ENCODE peak calls at places on chromosomes 12 and 14, in four cellular contexts. K, V, E and A are unnamed samples.

GRCh38 chr14:24241829-24242443 is 487 bp downstream of the TINF2 start:
- DNase-seq in V (peak), K (peak), E (no peak), A (peak)

GRCh38 chr12:79407671-79408622 is 282.8 kb downstream of the PAWR start:
- DNase-seq in K (no peak), E (peak), V (peak), A (peak)

GRCh38 chr12:13193403-13194100 is 3.0 kb upstream of the EMP1 start:
- DNase-seq in E (no peak), K (no peak), V (no peak), A (no peak)

GRCh38 chr12:77594386-77594785 is 236.3 kb upstream of the NAV3 start:
- DNase-seq in E (no peak), K (no peak), V (no peak), A (no peak)

GRCh38 chr14:55533960-55534359 is 46.0 kb upstream of the KTN1 start:
- DNase-seq in V (no peak), E (no peak), K (no peak), A (no peak)

GRCh38 chr14:39912192-39913100 is 480.2 kb upstream of the FBXO33 start:
- DNase-seq in V (no peak), K (no peak), E (peak), A (no peak)

GRCh38 chr12:54432815-54433164 is 13.7 kb upstream of the ITGA5 start:
- DNase-seq in E (no peak), K (no peak), V (no peak), A (no peak)

GRCh38 chr14:35808076-35808657 is 928 bp downstream of the RALGAPA1 start:
- DNase-seq in K (peak), E (no peak), V (no peak), A (peak)

GRCh38 chr12:67410667-67411067 is 141.5 kb downstream of the CAND1 start:
- DNase-seq in E (no peak), K (no peak), V (no peak), A (no peak)

GRCh38 chr12:124910561-124911478 is 3.6 kb downstream of the UBC start:
- DNase-seq in K (no peak), V (no peak), E (no peak), A (no peak)

GRCh38 chr14:26984318-26985177 is 386.7 kb upstream of the NOVA1 start:
- DNase-seq in E (no peak), K (peak), V (peak), A (peak)

GRCh38 chr14:31699809-31700208 is 138.6 kb downstream of the NUBPL start:
- DNase-seq in V (no peak), E (no peak), K (no peak), A (no peak)

GRCh38 chr14:104678901-104679705 is 10.3 kb upstream of the INF2 start:
- DNase-seq in E (no peak), V (no peak), K (no peak), A (no peak)

GRCh38 chr14:39432619-39433451 is 602 bp upstream of the FBXO33 start:
- DNase-seq in E (peak), K (peak), V (peak), A (peak)

GRCh38 chr14:54349713-54350112 is 47.1 kb upstream of the CDKN3 start:
- DNase-seq in E (no peak), V (no peak), K (no peak), A (no peak)

GRCh38 chr14:54346257-54346656 is 50.5 kb upstream of the CDKN3 start:
- DNase-seq in K (no peak), V (no peak), E (no peak), A (no peak)

GRCh38 chr14:54348923-54349615 is 47.7 kb upstream of the CDKN3 start:
- DNase-seq in V (no peak), E (no peak), K (no peak), A (no peak)

GRCh38 chr14:54347044-54347443 is 49.8 kb upstream of the CDKN3 start:
- DNase-seq in E (no peak), V (no peak), K (no peak), A (no peak)

GRCh38 chr14:54348001-54348611 is 48.7 kb upstream of the CDKN3 start:
- DNase-seq in K (peak), V (peak), E (no peak), A (no peak)
- TF ChIP-seq SP1 in K (no peak), V (no peak), E (no peak), A (no peak)

GRCh38 chr14:103136388-103137271 is 13.4 kb downstream of the TNFAIP2 start:
- DNase-seq in E (no peak), V (no peak), K (peak), A (peak)
- TF ChIP-seq CREM in E (no peak), V (no peak), K (no peak), A (no peak)

GRCh38 chr12:130639759-130640158 is 76.3 kb downstream of the RIMBP2 start:
- DNase-seq in K (no peak), E (no peak), V (no peak), A (no peak)
- TF ChIP-seq SP1 in K (no peak), E (no peak), V (no peak), A (no peak)

GRCh38 chr12:26719852-26720251 is 113.1 kb downstream of the ITPR2 start:
- DNase-seq in V (no peak), E (no peak), K (no peak), A (no peak)

GRCh38 chr12:26724309-26724702 is 108.7 kb downstream of the ITPR2 start:
- DNase-seq in V (no peak), E (no peak), K (no peak), A (no peak)

GRCh38 chr12:26725517-26725916 is 107.5 kb downstream of the ITPR2 start:
- DNase-seq in E (no peak), V (no peak), K (no peak), A (no peak)

GRCh38 chr12:26723379-26724308 is 109.3 kb downstream of the ITPR2 start:
- DNase-seq in K (no peak), V (no peak), E (no peak), A (no peak)

DNA sequence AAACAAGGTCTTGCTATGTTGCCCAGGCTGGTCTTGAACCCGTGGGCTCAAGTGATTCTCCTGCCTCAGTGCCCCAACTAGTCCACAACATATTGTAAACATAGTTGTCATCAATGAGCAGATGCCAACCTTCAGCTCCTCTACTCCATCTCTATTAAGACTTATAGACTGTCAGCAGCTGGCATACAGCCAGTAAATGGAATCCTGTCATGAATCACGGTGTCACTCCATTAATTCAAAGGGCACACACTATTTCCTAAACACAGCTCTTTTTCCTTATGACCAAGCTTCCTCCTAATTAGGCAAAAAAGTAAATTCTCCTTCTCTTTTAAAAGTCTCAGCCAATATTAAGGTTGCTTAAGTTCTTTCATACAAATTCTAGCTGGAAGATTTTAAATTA is 111.2 kb downstream of the ITPR2 start:
- DNase-seq in K (no peak), E (no peak), V (no peak), A (no peak)
- TF ChIP-seq CREM in K (no peak), E (no peak), V (no peak), A (no peak)

DNA sequence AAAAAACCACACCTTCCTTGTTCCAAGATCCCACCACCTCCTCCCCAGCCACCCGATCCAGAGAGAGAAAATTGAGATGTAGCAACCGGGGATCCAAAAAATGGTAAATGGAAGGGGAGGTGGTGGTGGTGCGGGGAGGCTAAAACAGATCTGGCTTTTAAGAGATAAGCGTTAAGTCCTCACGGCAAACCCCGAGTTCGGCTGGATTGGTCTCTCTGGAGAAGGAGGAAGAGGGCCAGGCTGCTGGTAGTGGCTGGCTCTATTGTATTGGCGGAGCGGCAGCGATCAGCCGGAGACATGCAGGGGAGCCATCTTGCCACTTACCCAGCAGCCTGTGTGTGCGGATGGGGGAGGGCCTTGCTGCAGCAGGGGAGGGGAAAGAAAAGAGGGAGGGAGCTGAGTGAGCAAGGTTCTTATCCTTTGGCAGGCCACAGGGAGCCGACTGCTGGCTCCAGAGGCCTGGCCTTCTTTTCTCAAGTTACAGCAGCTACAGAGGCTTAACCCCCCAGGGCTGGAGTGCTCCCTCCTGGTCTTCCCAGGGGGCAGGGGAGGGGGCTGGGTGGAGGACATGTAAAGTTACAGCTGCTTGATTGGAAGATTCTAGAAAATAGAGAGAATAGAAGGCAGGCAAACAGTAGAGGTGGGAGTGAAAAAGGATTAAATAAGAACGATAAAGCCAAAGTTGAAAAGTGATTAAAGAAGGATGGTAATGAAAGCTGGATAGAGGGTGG is 14.1 kb upstream of the CDH24 start:
- DNase-seq in K (peak), V (peak), E (peak), A (peak)
- TF ChIP-seq SP1 in K (peak), V (peak), E (no peak), A (peak)

GRCh38 chr12:2300168-2300567 is 247.4 kb downstream of the CACNA1C start:
- DNase-seq in E (no peak), V (no peak), K (no peak), A (no peak)
- TF ChIP-seq CREM in E (no peak), V (no peak), K (no peak), A (no peak)

GRCh38 chr14:54173782-54174181 is 217.2 kb upstream of the BMP4 start:
- DNase-seq in E (no peak), K (no peak), V (no peak), A (no peak)

GRCh38 chr14:54175298-54175942 is 218.8 kb upstream of the BMP4 start:
- DNase-seq in E (peak), V (peak), K (peak), A (peak)

GRCh38 chr14:54172562-54172961 is 215.9 kb upstream of the BMP4 start:
- DNase-seq in K (no peak), V (no peak), E (no peak), A (no peak)

GRCh38 chr14:54172114-54172513 is 215.5 kb upstream of the BMP4 start:
- DNase-seq in E (no peak), V (no peak), K (no peak), A (no peak)

GRCh38 chr14:54174437-54174836 is 217.8 kb upstream of the BMP4 start:
- DNase-seq in E (no peak), V (no peak), K (no peak), A (no peak)
- TF ChIP-seq SP1 in E (no peak), V (no peak), K (no peak), A (no peak)